ENCODE peak calls at places on chromosomes 5 and 9, in six cellular contexts. B is heart left ventricle, W is BJ, Z is HCT116, T is hepatocyte, L is kidney epithelial cell. G is an unnamed sample. For H3K27me3, the result is how much of the 10 kb centered on the place peaks cover.

GRCh38 chr5:13830536-13830935 is 114.0 kb downstream of the DNAH5 start:
- DNase-seq in T (no peak), B (no peak), W (no peak), L (no peak), Z (no peak), G (no peak)

GRCh38 chr9:14451949-14452348 is 138.0 kb upstream of the NFIB start:
- DNase-seq in Z (no peak), T (no peak), B (no peak), W (no peak), L (no peak), G (no peak)

GRCh38 chr5:152164860-152165259 is 240.2 kb upstream of the GLRA1 start:
- DNase-seq in T (no peak), B (no peak), Z (no peak), L (no peak), W (no peak), G (no peak)

GRCh38 chr5:59587489-59588337 is 305.8 kb downstream of the PDE4D start:
- DNase-seq in W (no peak), T (peak), L (peak), B (peak), Z (no peak), G (peak)

GRCh38 chr5:154191467-154192261 is 1.1 kb downstream of the GALNT10 start:
- DNase-seq in T (peak), L (no peak), Z (no peak), B (no peak), W (no peak), G (peak)

GRCh38 chr5:43642428-43642827 is 39.4 kb downstream of the NNT start:
- DNase-seq in B (no peak), T (no peak), W (no peak), L (no peak), Z (no peak), G (no peak)

GRCh38 chr5:133130387-133131118 is 78.7 kb downstream of the HSPA4 start:
- DNase-seq in T (no peak), L (no peak), B (no peak), W (no peak), Z (peak), G (no peak)

GRCh38 chr5:111072949-111073682 is 1.6 kb downstream of the TSLP start:
- DNase-seq in Z (peak), B (peak), W (no peak), L (no peak), T (peak), G (peak)

GRCh38 chr5:114898602-114899001 is 271.1 kb downstream of the TRIM36 start:
- DNase-seq in L (no peak), T (no peak), W (no peak), B (no peak), Z (peak), G (peak)

GRCh38 chr5:9930156-9930555 is 300.0 kb upstream of the TAS2R1 start:
- DNase-seq in Z (no peak), W (no peak), T (no peak), L (no peak), B (no peak), G (no peak)

GRCh38 chr5:5497132-5497748 is 74.8 kb downstream of the ICE1 start:
- DNase-seq in Z (peak), T (peak), L (no peak), B (peak), W (no peak), G (peak)

GRCh38 chr9:136020206-136020605 is 59.0 kb upstream of the UBAC1 start:
- DNase-seq in Z (no peak), B (no peak), W (no peak), T (no peak), L (no peak), G (no peak)

GRCh38 chr5:133341915-133342710 is 270.2 kb downstream of the FSTL4 start:
- DNase-seq in L (no peak), Z (no peak), T (no peak), B (no peak), W (no peak), G (no peak)

GRCh38 chr5:158544388-158545339 is 555.1 kb downstream of the EBF1 start:
- DNase-seq in T (no peak), W (no peak), Z (no peak), B (no peak), L (no peak), G (no peak)

GRCh38 chr9:122261469-122261881 is 3.2 kb downstream of the RBM18 start:
- DNase-seq in L (no peak), B (peak), W (no peak), Z (no peak), T (peak), G (no peak)

GRCh38 chr5:73234156-73234555 is 61.2 kb downstream of the TMEM174 start:
- DNase-seq in Z (no peak), B (no peak), W (no peak), T (no peak), L (no peak), G (no peak)

GRCh38 chr5:177367981-177368960 is 10.5 kb downstream of the RGS14 start:
- DNase-seq in T (no peak), W (no peak), L (no peak), B (no peak), Z (no peak), G (no peak)

GRCh38 chr5:157540707-157541451 is 34.7 kb downstream of the ADAM19 start:
- DNase-seq in L (no peak), B (peak), W (no peak), Z (no peak), T (no peak), G (no peak)

GRCh38 chr5:111756701-111757581 is at the start of gene NREP:
- DNase-seq in L (peak), Z (peak), B (peak), W (peak), T (peak), G (peak)

GRCh38 chr5:112743631-112744030 is 5.9 kb downstream of the APC start:
- DNase-seq in L (no peak), B (no peak), W (no peak), T (no peak), Z (no peak), G (no peak)

GRCh38 chr9:127065592-127065991 is 56.8 kb downstream of the ANGPTL2 start:
- DNase-seq in B (no peak), W (peak), Z (no peak), L (no peak), T (no peak), G (no peak)

DNA sequence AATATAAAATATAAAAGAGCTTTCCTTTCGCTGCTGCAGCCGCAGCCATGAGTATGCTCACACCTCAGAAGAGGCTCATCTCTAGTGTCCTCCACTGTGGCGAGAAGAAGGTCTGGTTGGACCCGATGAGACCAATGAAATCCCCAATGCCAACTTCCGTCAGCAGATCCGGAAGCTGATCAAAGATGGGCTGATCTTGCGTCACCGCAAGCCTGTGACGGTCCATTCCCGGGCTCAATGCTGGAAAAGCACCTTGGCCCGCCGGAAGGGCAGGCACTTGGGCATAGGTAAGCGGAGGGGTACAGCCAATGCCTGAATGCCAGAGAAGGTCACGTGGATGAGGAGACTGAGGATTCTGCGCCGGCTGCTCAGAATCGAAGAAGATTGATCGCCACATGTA is 12.6 kb upstream of the PRDM12 start:
- DNase-seq in T (no peak), W (no peak), Z (no peak), L (no peak), B (no peak), G (no peak)
- H3K27me3 ChIP-seq in T (under half), W (under half), Z (under half), L (under half), B (under half), G (under half)

GRCh38 chr9:84315278-84315877 is 25.2 kb downstream of the SLC28A3 start:
- DNase-seq in Z (peak), B (peak), L (no peak), W (no peak), T (peak), G (peak)

GRCh38 chr9:84314306-84314705 is 26.3 kb downstream of the SLC28A3 start:
- DNase-seq in B (no peak), Z (no peak), W (no peak), T (no peak), L (no peak), G (no peak)

GRCh38 chr9:84322830-84323229 is 17.7 kb downstream of the SLC28A3 start:
- DNase-seq in Z (no peak), T (no peak), B (no peak), W (no peak), L (no peak), G (no peak)

GRCh38 chr9:84317563-84317962 is 23.0 kb downstream of the SLC28A3 start:
- DNase-seq in Z (peak), T (no peak), W (no peak), L (no peak), B (no peak), G (no peak)
- TF ChIP-seq CTCF in Z (no peak), T (no peak), W (no peak), L (no peak), B (no peak), G (no peak)

GRCh38 chr9:73810585-73811215 is 659.0 kb downstream of the ANXA1 start:
- DNase-seq in W (no peak), L (no peak), B (no peak), T (no peak), Z (no peak), G (no peak)

GRCh38 chr9:73805853-73806458 is 654.3 kb downstream of the ANXA1 start:
- DNase-seq in Z (no peak), B (no peak), T (no peak), L (no peak), W (no peak), G (no peak)

GRCh38 chr9:73807956-73808355 is 656.3 kb downstream of the ANXA1 start:
- DNase-seq in Z (no peak), L (no peak), T (no peak), B (no peak), W (no peak), G (no peak)

GRCh38 chr9:73806876-73807275 is 655.2 kb downstream of the ANXA1 start:
- DNase-seq in T (no peak), W (no peak), Z (no peak), L (no peak), B (no peak), G (peak)

DNA sequence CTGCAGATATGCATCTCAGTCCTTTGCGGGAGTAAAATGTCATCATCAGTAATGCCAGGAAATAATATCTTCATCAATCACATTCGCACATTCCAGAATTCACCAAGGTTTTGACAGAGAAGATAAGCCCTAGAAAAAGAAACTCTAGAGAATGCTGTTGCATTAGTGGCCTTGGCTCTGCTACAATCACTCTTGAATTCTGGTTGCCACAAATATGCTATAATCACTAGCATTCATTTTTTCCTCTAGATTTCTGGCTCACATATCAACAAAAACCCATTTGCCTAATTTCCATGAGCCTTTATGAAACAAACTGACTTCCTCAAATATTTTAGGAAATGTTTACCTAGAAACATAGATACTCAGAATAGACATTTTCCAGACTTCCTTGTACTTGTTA is 653.4 kb downstream of the ANXA1 start:
- DNase-seq in B (no peak), T (no peak), W (no peak), Z (no peak), L (no peak), G (no peak)
- H3K4me3 ChIP-seq in B (no peak), T (no peak), W (no peak), Z (no peak), L (no peak), G (no peak)

DNA sequence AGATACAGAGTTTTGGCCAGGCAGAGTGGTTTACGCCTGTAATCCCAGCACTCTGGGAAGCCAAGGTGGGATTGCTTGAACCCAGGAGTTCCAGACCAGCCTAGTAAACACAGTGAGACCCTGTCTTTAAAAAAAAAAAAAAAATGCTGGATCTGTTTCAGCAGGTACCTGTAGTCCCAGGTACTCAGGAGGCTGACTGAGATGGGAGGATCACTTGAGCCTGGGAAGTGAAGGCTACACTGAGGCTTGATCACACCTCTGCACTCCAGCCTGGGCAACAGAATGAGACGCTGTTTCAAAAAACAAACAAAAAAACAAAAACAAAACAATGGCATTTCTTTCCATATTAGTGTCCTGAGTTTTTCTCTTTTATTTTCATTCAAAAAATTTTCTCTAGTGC is 19.0 kb downstream of the UNC13B start:
- DNase-seq in Z (no peak), T (no peak), L (no peak), W (no peak), B (no peak), G (no peak)
- H3K27me3 ChIP-seq in Z (under half), T (under half), L (under half), W (under half), B (under half), G (under half)

DNA sequence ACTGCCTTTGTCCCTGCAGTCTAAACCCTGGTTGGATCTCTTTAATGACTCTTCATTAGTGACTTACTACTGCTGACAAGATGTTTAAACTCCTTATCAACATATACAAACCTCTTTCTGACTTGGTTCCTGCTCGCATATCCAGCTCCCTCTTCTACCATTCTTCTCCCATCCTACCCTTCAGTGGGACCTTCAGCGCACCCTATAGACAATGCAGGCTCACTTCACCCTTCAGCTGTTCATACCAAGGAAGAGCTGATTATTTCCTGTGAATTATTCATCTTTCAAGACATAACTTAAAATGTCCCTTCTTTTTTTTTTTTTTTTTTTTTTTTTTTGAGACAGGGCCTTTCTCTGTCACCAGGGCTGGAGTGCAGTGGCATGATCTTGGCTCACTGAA is 436.5 kb downstream of the KIAA0825 start:
- DNase-seq in T (peak), Z (peak), B (no peak), W (no peak), L (no peak), G (no peak)
- TF ChIP-seq CTCF in T (no peak), Z (no peak), B (no peak), W (peak), L (no peak), G (no peak)

GRCh38 chr5:107781451-107781850 is 110.7 kb upstream of the EFNA5 start:
- DNase-seq in T (no peak), B (no peak), L (no peak), W (no peak), Z (no peak), G (no peak)
- H3K4me3 ChIP-seq in T (no peak), B (no peak), L (no peak), W (no peak), Z (no peak), G (no peak)

G was measured in testis.